ENCODE peak calls at places on chromosome 4, in eight cellular contexts. One of them, this sample, is unnamed.

GRCh38 chr4:164538061-164538460 is 215.9 kb upstream of the SMIM31 start:
- DNase-seq in head of caudate nucleus: no peak
- DNase-seq in AG09319: no peak
- DNase-seq in IMR-90: no peak
- DNase-seq in LoVo: no peak
- DNase-seq in epithelial cell of esophagus: peak
- DNase-seq in type B pancreatic cell: no peak
- DNase-seq in OCI-M1: no peak
- DNase-seq in this sample: no peak

GRCh38 chr4:110955748-110956147 is 332.9 kb upstream of the PITX2 start:
- DNase-seq in head of caudate nucleus: no peak
- DNase-seq in AG09319: no peak
- DNase-seq in IMR-90: no peak
- DNase-seq in LoVo: no peak
- DNase-seq in epithelial cell of esophagus: no peak
- DNase-seq in type B pancreatic cell: no peak
- DNase-seq in OCI-M1: no peak
- DNase-seq in this sample: no peak

GRCh38 chr4:38765391-38765790 is 17.4 kb downstream of the TLR10 start:
- DNase-seq in head of caudate nucleus: no peak
- DNase-seq in AG09319: no peak
- DNase-seq in IMR-90: peak
- DNase-seq in LoVo: no peak
- DNase-seq in epithelial cell of esophagus: peak
- DNase-seq in type B pancreatic cell: no peak
- DNase-seq in OCI-M1: no peak
- DNase-seq in this sample: no peak

GRCh38 chr4:83107636-83108035 is 6.9 kb downstream of the PLAC8 start:
- DNase-seq in head of caudate nucleus: no peak
- DNase-seq in AG09319: no peak
- DNase-seq in IMR-90: no peak
- DNase-seq in LoVo: no peak
- DNase-seq in epithelial cell of esophagus: no peak
- DNase-seq in type B pancreatic cell: no peak
- DNase-seq in OCI-M1: no peak
- DNase-seq in this sample: no peak

GRCh38 chr4:172962564-172963353 is 205.9 kb upstream of the GALNT7 start:
- DNase-seq in head of caudate nucleus: no peak
- DNase-seq in AG09319: peak
- DNase-seq in IMR-90: peak
- DNase-seq in LoVo: peak
- DNase-seq in epithelial cell of esophagus: peak
- DNase-seq in type B pancreatic cell: no peak
- DNase-seq in OCI-M1: no peak
- DNase-seq in this sample: peak

GRCh38 chr4:135201081-135201480 is 999.5 kb upstream of the PABPC4L start:
- DNase-seq in head of caudate nucleus: no peak
- DNase-seq in AG09319: no peak
- DNase-seq in IMR-90: peak
- DNase-seq in LoVo: no peak
- DNase-seq in epithelial cell of esophagus: no peak
- DNase-seq in type B pancreatic cell: no peak
- DNase-seq in OCI-M1: no peak
- DNase-seq in this sample: no peak

GRCh38 chr4:142314686-142315085 is 531.4 kb downstream of the INPP4B start:
- DNase-seq in head of caudate nucleus: no peak
- DNase-seq in AG09319: no peak
- DNase-seq in IMR-90: no peak
- DNase-seq in LoVo: peak
- DNase-seq in epithelial cell of esophagus: no peak
- DNase-seq in type B pancreatic cell: no peak
- DNase-seq in OCI-M1: no peak
- DNase-seq in this sample: no peak

GRCh38 chr4:133594246-133595207 is 445.4 kb downstream of the PCDH10 start:
- DNase-seq in head of caudate nucleus: no peak
- DNase-seq in AG09319: peak
- DNase-seq in IMR-90: peak
- DNase-seq in LoVo: no peak
- DNase-seq in epithelial cell of esophagus: peak
- DNase-seq in type B pancreatic cell: no peak
- DNase-seq in OCI-M1: peak
- DNase-seq in this sample: no peak

GRCh38 chr4:65604515-65604914 is 65.8 kb downstream of the EPHA5 start:
- DNase-seq in head of caudate nucleus: no peak
- DNase-seq in AG09319: no peak
- DNase-seq in IMR-90: no peak
- DNase-seq in LoVo: no peak
- DNase-seq in epithelial cell of esophagus: no peak
- DNase-seq in type B pancreatic cell: no peak
- DNase-seq in OCI-M1: no peak
- DNase-seq in this sample: no peak

GRCh38 chr4:129218355-129218754 is 122.4 kb downstream of the C4orf33 start:
- DNase-seq in head of caudate nucleus: peak
- DNase-seq in AG09319: no peak
- DNase-seq in IMR-90: no peak
- DNase-seq in LoVo: no peak
- DNase-seq in epithelial cell of esophagus: peak
- DNase-seq in type B pancreatic cell: no peak
- DNase-seq in OCI-M1: peak
- DNase-seq in this sample: no peak

GRCh38 chr4:12145106-12145505 is 716.4 kb upstream of the HS3ST1 start:
- DNase-seq in head of caudate nucleus: no peak
- DNase-seq in AG09319: no peak
- DNase-seq in IMR-90: no peak
- DNase-seq in LoVo: no peak
- DNase-seq in epithelial cell of esophagus: no peak
- DNase-seq in type B pancreatic cell: no peak
- DNase-seq in OCI-M1: no peak
- DNase-seq in this sample: no peak

This sample was measured in AG09309.